ENCODE peak calls at places on chromosomes 7 and 10, in four cellular contexts. One of them, this sample, is unnamed.

GRCh38 chr10:47206449-47207279 is 93.3 kb upstream of the GDF10 start:
- DNase-seq in dermis blood vessel endothelial cell: no peak
- DNase-seq in NCI-H524: no peak
- DNase-seq in A549: no peak
- DNase-seq in this sample: no peak

GRCh38 chr7:122686360-122686878 is 12.5 kb downstream of the RNF133 start:
- DNase-seq in NCI-H524: no peak
- DNase-seq in dermis blood vessel endothelial cell: no peak
- DNase-seq in A549: no peak
- DNase-seq in this sample: no peak

GRCh38 chr7:155589001-155589980 is 42.9 kb upstream of the CNPY1 start:
- DNase-seq in NCI-H524: peak
- DNase-seq in dermis blood vessel endothelial cell: no peak
- DNase-seq in A549: no peak
- DNase-seq in this sample: no peak

GRCh38 chr7:41047192-41047591 is 655.7 kb downstream of the INHBA start:
- DNase-seq in NCI-H524: no peak
- DNase-seq in dermis blood vessel endothelial cell: no peak
- DNase-seq in A549: no peak
- DNase-seq in this sample: no peak

GRCh38 chr10:116211682-116212081 is 61.3 kb downstream of the GFRA1 start:
- DNase-seq in dermis blood vessel endothelial cell: no peak
- DNase-seq in NCI-H524: no peak
- DNase-seq in A549: no peak
- DNase-seq in this sample: no peak

GRCh38 chr10:8787649-8788048 is 733.2 kb downstream of the GATA3 start:
- DNase-seq in A549: no peak
- DNase-seq in dermis blood vessel endothelial cell: no peak
- DNase-seq in NCI-H524: no peak
- DNase-seq in this sample: no peak

GRCh38 chr7:918441-919113 is 35.9 kb downstream of the ADAP1 start:
- DNase-seq in A549: no peak
- DNase-seq in dermis blood vessel endothelial cell: no peak
- DNase-seq in NCI-H524: no peak
- DNase-seq in this sample: no peak

GRCh38 chr10:63268139-63268797 is 135.1 kb downstream of the NRBF2 start:
- DNase-seq in A549: no peak
- DNase-seq in NCI-H524: no peak
- DNase-seq in dermis blood vessel endothelial cell: peak
- DNase-seq in this sample: no peak

GRCh38 chr7:116395125-116395791 is 104.3 kb upstream of the CAV2 start:
- DNase-seq in A549: peak
- DNase-seq in dermis blood vessel endothelial cell: peak
- DNase-seq in NCI-H524: no peak
- DNase-seq in this sample: peak

GRCh38 chr10:128083191-128083895 is 42.9 kb downstream of the MKI67 start:
- DNase-seq in dermis blood vessel endothelial cell: no peak
- DNase-seq in A549: no peak
- DNase-seq in NCI-H524: no peak
- DNase-seq in this sample: no peak

GRCh38 chr7:22561356-22561755 is 61.4 kb upstream of the STEAP1B start:
- DNase-seq in NCI-H524: no peak
- DNase-seq in dermis blood vessel endothelial cell: peak
- DNase-seq in A549: peak
- DNase-seq in this sample: peak

GRCh38 chr7:30800785-30801252 is 29.6 kb downstream of the MINDY4 start:
- DNase-seq in dermis blood vessel endothelial cell: peak
- DNase-seq in NCI-H524: peak
- DNase-seq in A549: peak
- DNase-seq in this sample: peak

GRCh38 chr10:78457804-78458483 is 424.3 kb downstream of the RPS24 start:
- DNase-seq in NCI-H524: no peak
- DNase-seq in A549: peak
- DNase-seq in dermis blood vessel endothelial cell: peak
- DNase-seq in this sample: no peak

GRCh38 chr10:32225976-32226375 is 121.0 kb downstream of the EPC1 start:
- DNase-seq in A549: no peak
- DNase-seq in dermis blood vessel endothelial cell: no peak
- DNase-seq in NCI-H524: no peak
- DNase-seq in this sample: no peak

GRCh38 chr7:27300401-27300800 is 57.8 kb downstream of the EVX1 start:
- DNase-seq in dermis blood vessel endothelial cell: peak
- DNase-seq in NCI-H524: no peak
- DNase-seq in A549: no peak
- DNase-seq in this sample: no peak

GRCh38 chr7:123043642-123044041 is 48.1 kb upstream of the TAS2R16 start:
- DNase-seq in NCI-H524: no peak
- DNase-seq in dermis blood vessel endothelial cell: no peak
- DNase-seq in A549: no peak
- DNase-seq in this sample: no peak

GRCh38 chr10:124149681-124150080 is 56.3 kb upstream of the CHST15 start:
- DNase-seq in A549: no peak
- DNase-seq in NCI-H524: no peak
- DNase-seq in dermis blood vessel endothelial cell: no peak
- DNase-seq in this sample: no peak

GRCh38 chr10:113179270-113179669 is 229.2 kb downstream of the TCF7L2 start:
- DNase-seq in NCI-H524: no peak
- DNase-seq in A549: no peak
- DNase-seq in dermis blood vessel endothelial cell: no peak
- DNase-seq in this sample: no peak

GRCh38 chr10:15710455-15710854 is 9.3 kb downstream of the ITGA8 start:
- DNase-seq in dermis blood vessel endothelial cell: no peak
- DNase-seq in NCI-H524: no peak
- DNase-seq in A549: no peak
- DNase-seq in this sample: no peak